ENCODE peak calls at places on chromosomes 13 and 19, in eight cellular contexts. W is LoVo; H is HFF-Myc; V is activated CD8-positive, alpha-beta memory T cell treated with anti-CD3 and anti-CD28 coated beads for 4 hours; Z is mesothelial cell of epicardium; R is hepatic stellate cell; Y is WTC11; K is adrenal gland. O is an unnamed sample.

GRCh38 chr19:56097306-56097705 is 23.8 kb downstream of the ZNF787 start:
- DNase-seq in Z (no peak), R (no peak), W (no peak), K (no peak), Y (no peak), H (no peak), V (no peak), O (no peak)

GRCh38 chr19:17687857-17688784 is at the start of gene UNC13A:
- DNase-seq in H (no peak), V (no peak), Y (peak), Z (peak), W (peak), K (peak), R (peak), O (peak)

GRCh38 chr19:51986309-51987291 is at the start of gene ZNF350:
- DNase-seq in Y (peak), W (no peak), R (peak), H (peak), V (peak), K (peak), Z (peak), O (peak)

GRCh38 chr19:51394045-51394836 is 3.9 kb upstream of the C19orf84 start:
- DNase-seq in Y (peak), W (peak), H (peak), R (peak), Z (peak), V (peak), K (peak), O (peak)

GRCh38 chr13:113852536-113853517 is 11.0 kb downstream of the GAS6 start:
- DNase-seq in K (no peak), W (no peak), V (no peak), Y (no peak), R (no peak), H (no peak), Z (peak), O (no peak)

GRCh38 chr13:102018716-102019115 is 383.1 kb downstream of the FGF14 start:
- DNase-seq in H (no peak), R (no peak), Z (no peak), W (no peak), K (no peak), V (no peak), Y (no peak), O (no peak)

GRCh38 chr13:73158851-73159250 is 100.0 kb downstream of the KLF5 start:
- DNase-seq in R (no peak), V (no peak), Z (no peak), W (no peak), K (no peak), H (no peak), Y (no peak), O (no peak)

GRCh38 chr13:21898461-21898860 is 227.6 kb downstream of the FGF9 start:
- DNase-seq in K (no peak), V (no peak), H (no peak), W (no peak), Z (no peak), Y (no peak), R (no peak), O (no peak)

GRCh38 chr13:40813662-40814454 is 24.4 kb downstream of the SLC25A15 start:
- DNase-seq in Z (no peak), W (no peak), V (no peak), Y (no peak), R (peak), K (no peak), H (no peak), O (no peak)

GRCh38 chr13:102394158-102395053 is 7.4 kb downstream of the FGF14 start:
- DNase-seq in V (peak), R (peak), Z (peak), K (peak), H (peak), W (no peak), Y (peak), O (peak)

GRCh38 chr13:87777395-87777794 is 106.2 kb downstream of the SLITRK5 start:
- DNase-seq in W (no peak), Y (no peak), V (no peak), K (no peak), H (no peak), R (no peak), Z (no peak), O (peak)

GRCh38 chr19:47035495-47036232 is 12.8 kb downstream of the TMEM160 start:
- DNase-seq in Y (peak), H (peak), V (peak), K (peak), Z (peak), W (peak), R (peak), O (peak)

GRCh38 chr19:14686411-14686810 is 3.4 kb upstream of the ZNF333 start:
- DNase-seq in K (no peak), V (no peak), W (peak), H (no peak), R (no peak), Y (peak), Z (no peak), O (peak)

GRCh38 chr13:43365042-43365344 is 341.6 kb downstream of the DNAJC15 start:
- DNase-seq in R (no peak), V (no peak), Z (no peak), K (no peak), H (no peak), Y (no peak), W (no peak), O (no peak)

O was measured in NCI-H146.